ENCODE peak calls at places on chromosomes 12 and 14, in nine cellular contexts. W, H, C, P, T, Y, L, Z and X are unnamed samples.
A peak's percentile ranks its signal among the peaks of the same experiment; 100 is the strongest.

GRCh38 chr14:27384124-27384523 is 786.3 kb upstream of the NOVA1 start:
- DNase-seq in W (no peak), H (no peak), C (no peak), P (no peak), T (no peak), Y (no peak), L (no peak), Z (peak; percentile 8), X (no peak)

GRCh38 chr12:111031956-111032919 is 111.9 kb upstream of the MYL2 start:
- DNase-seq in W (no peak), H (no peak), C (no peak), P (no peak), T (no peak), Y (no peak), L (no peak), Z (no peak), X (no peak)

GRCh38 chr12:7899755-7900154 is 27.0 kb upstream of the SLC2A14 start:
- DNase-seq in W (peak; percentile 76), H (no peak), C (no peak), P (no peak), T (no peak), Y (no peak), L (no peak), Z (no peak), X (no peak)

GRCh38 chr14:53226553-53226952 is 73.4 kb upstream of the DDHD1 start:
- DNase-seq in W (peak; percentile 42), H (no peak), C (no peak), P (no peak), T (no peak), Y (no peak), L (no peak), Z (no peak), X (no peak)

GRCh38 chr14:52547526-52547925 is 4.8 kb downstream of the TXNDC16 start:
- DNase-seq in W (no peak), H (no peak), C (no peak), P (no peak), T (no peak), Y (no peak), L (no peak), Z (no peak), X (no peak)

GRCh38 chr14:82533351-82533750 is 999.7 kb upstream of the SEL1L start:
- DNase-seq in W (no peak), H (no peak), C (no peak), P (no peak), T (no peak), Y (no peak), L (no peak), Z (no peak), X (no peak)

GRCh38 chr12:108821407-108822397 is 35.7 kb downstream of the SSH1 start:
- DNase-seq in W (peak; percentile 69), H (no peak), C (no peak), P (no peak), T (no peak), Y (peak; percentile 53), L (no peak), Z (no peak), X (no peak)

GRCh38 chr12:132150780-132151144 is 6.5 kb downstream of the NOC4L start:
- DNase-seq in W (no peak), H (peak; percentile 31), C (no peak), P (no peak), T (no peak), Y (no peak), L (no peak), Z (no peak), X (no peak)

GRCh38 chr12:47207005-47207717 is 127.4 kb upstream of the AMIGO2 start:
- DNase-seq in W (no peak), H (no peak), C (no peak), P (no peak), T (no peak), Y (peak; percentile 35), L (no peak), Z (no peak), X (no peak)

GRCh38 chr12:120851939-120852338 is 52.2 kb downstream of the SPPL3 start:
- DNase-seq in W (no peak), H (no peak), C (no peak), P (no peak), T (no peak), Y (no peak), L (no peak), Z (no peak), X (no peak)

GRCh38 chr14:84826349-84826748 is 703.6 kb upstream of the FLRT2 start:
- DNase-seq in W (no peak), H (no peak), C (no peak), P (no peak), T (no peak), Y (no peak), L (no peak), Z (no peak), X (no peak)
- TF ChIP-seq POLR2A in W (no peak), H (no peak), C (no peak), P (no peak), T (no peak), Y (no peak), L (no peak), Z (no peak), X (no peak)

DNA sequence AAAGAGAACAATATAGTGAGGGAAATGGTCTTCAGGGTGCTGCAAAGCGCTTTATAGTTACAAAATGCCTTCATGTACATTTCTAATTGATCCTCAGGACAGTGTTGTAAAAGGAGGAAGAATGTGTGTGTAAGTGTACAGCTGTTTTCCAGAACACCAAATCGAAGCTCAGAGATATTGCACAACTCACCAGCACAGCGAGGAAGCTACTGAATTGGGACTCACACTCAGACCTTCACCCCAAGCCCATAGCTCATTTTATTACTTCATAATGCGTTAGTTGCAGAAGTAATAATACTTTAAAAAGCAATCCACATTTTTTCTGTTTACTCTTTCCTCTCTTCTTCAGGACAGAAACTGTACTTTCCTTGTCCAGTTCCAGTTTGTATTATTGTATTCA is 428.3 kb downstream of the RAD51B start:
- DNase-seq in W (peak; percentile 27), H (no peak), C (peak; percentile 70), P (no peak), T (no peak), Y (peak; percentile 68), L (no peak), Z (no peak), X (no peak)
- H3K4me1 ChIP-seq in W (peaks cover 25% of the 10 kb centered on the region), H (peaks cover 36% of the 10 kb centered on the region), C (peaks cover 40% of the 10 kb centered on the region), P (peaks cover 70% of the 10 kb centered on the region), T (peaks cover 82% of the 10 kb centered on the region), Y (peaks cover 69% of the 10 kb centered on the region), L (peaks cover 70% of the 10 kb centered on the region), Z (peaks cover 74% of the 10 kb centered on the region), X (peaks cover 60% of the 10 kb centered on the region)

DNA sequence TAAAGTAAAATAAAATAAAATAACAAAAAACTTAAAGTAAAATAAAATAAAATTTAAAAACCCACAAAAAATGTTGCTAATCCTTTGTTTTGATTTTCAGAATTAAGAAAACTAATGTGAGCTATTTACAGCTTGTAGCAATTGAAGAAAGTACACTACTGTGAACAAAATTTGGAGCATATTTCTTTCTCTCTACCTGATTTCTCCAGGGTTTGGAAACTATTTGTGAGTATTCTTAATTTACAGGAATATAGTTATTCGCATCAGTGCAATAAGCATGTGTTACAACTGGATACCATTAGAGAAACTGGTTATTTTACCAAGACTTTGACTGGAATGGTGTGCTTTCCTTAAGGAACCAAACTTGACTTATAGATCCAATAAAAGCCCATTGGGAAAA is 86.1 kb upstream of the CNOT2 start:
- DNase-seq in W (no peak), H (no peak), C (no peak), P (no peak), T (no peak), Y (no peak), L (no peak), Z (no peak), X (no peak)
- H3K9me3 ChIP-seq in W (peaks cover 2% of the 10 kb centered on the region), H (no peaks in the 10 kb centered on the region), C (no peaks in the 10 kb centered on the region), P (peaks cover 10% of the 10 kb centered on the region), T (peaks cover 3% of the 10 kb centered on the region), Y (peaks cover 5% of the 10 kb centered on the region), L (no peaks in the 10 kb centered on the region), Z (peaks cover 4% of the 10 kb centered on the region), X (peaks cover 5% of the 10 kb centered on the region)

GRCh38 chr12:98656289-98657101 is 11.4 kb downstream of the APAF1 start:
- DNase-seq in W (no peak), H (no peak), C (no peak), P (no peak), T (no peak), Y (no peak), L (no peak), Z (no peak), X (no peak)

DNA sequence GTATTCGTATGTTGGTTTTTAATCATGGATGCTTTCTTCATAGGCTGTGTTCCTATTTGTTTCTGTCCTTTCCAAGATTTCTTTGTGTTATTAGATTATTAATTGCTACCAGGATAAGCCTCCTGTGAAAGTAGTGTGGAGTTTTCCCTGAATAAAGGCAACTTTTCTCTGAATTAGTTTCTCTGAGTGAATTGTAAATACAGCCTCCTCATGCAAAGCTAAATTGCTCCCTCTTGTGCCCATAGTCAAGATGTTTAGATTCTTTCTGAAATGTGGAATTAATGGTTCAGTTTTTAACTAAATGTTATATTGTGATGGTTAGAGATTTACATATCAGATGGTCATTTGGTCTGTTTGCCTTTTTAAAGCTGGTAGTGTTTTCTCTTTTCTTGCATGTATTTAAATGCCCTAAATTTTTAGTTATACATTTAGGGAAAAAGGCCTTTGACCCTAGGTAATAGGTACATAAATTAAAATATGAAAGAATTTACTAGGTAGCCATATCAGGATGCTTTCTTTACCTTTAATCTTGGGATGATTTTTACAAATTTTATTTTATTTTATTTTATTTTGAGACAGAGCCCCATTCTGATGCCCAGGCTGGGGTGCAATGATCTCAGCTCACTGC is 8.9 kb downstream of the APAF1 start:
- DNase-seq in W (peak; percentile 70), H (no peak), C (no peak), P (peak; percentile 33), T (peak; percentile 42), Y (peak; percentile 20), L (no peak), Z (no peak), X (no peak)
- TF ChIP-seq POLR2A in W (no peak), H (no peak), C (no peak), P (no peak), T (no peak), Y (no peak), L (no peak), Z (no peak), X (no peak)

GRCh38 chr12:3913278-3913677 is 40.1 kb upstream of the PARP11 start:
- DNase-seq in W (no peak), H (no peak), C (no peak), P (no peak), T (no peak), Y (no peak), L (no peak), Z (no peak), X (no peak)

DNA sequence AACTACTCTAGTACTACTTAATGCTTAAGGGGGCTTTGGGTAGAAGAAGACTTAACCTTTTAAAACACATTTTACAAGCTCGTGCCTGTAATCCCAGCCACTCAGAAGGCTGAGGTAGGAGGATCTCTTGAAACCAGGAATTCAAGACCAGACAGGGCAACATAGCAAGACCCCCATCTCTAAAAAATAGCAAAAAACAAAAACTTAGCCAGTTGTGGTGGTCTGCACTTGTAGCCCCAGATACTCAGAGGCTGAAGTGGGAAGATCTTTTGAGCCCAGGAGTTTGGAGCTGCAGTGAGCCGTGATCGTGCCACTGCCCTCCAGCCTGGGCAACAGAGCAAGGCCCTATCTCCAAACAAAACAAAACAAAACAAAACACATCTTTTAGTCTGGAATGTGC is 39.7 kb upstream of the PARP11 start:
- DNase-seq in W (no peak), H (no peak), C (no peak), P (no peak), T (no peak), Y (no peak), L (no peak), Z (no peak), X (no peak)
- H3K4me1 ChIP-seq in W (no peaks in the 10 kb centered on the region), H (no peaks in the 10 kb centered on the region), C (no peaks in the 10 kb centered on the region), P (no peaks in the 10 kb centered on the region), T (no peaks in the 10 kb centered on the region), Y (no peaks in the 10 kb centered on the region), L (no peaks in the 10 kb centered on the region), Z (no peaks in the 10 kb centered on the region), X (no peaks in the 10 kb centered on the region)